ENCODE peak calls at places on chromosomes 3 and 15, in seven cellular contexts. One of them, this sample, is unnamed.

GRCh38 chr15:36810656-36811449 is 231.4 kb downstream of the CDIN1 start:
- DNase-seq in astrocyte of the cerebellum: no peak
- DNase-seq in kidney tubule cell: no peak
- DNase-seq in mesendoderm: peak; percentile 59
- DNase-seq in stimulated activated CD4-positive, alpha-beta T cell treated with anti-CD3 and anti-CD28 coated beads, Interleukin-2, amount 100 ng/mL, for 48 hours: no peak
- DNase-seq in iPS DF 6.9: no peak
- DNase-seq in activated naive CD8-positive, alpha-beta T cell treated with anti-CD3 and anti-CD28 coated beads for 36 hours: no peak
- DNase-seq in this sample: no peak

GRCh38 chr3:56347219-56347871 is 120.9 kb downstream of the ERC2 start:
- DNase-seq in astrocyte of the cerebellum: no peak
- DNase-seq in kidney tubule cell: peak; percentile 46
- DNase-seq in mesendoderm: peak; percentile 89
- DNase-seq in stimulated activated CD4-positive, alpha-beta T cell treated with anti-CD3 and anti-CD28 coated beads, Interleukin-2, amount 100 ng/mL, for 48 hours: peak; percentile 46
- DNase-seq in iPS DF 6.9: peak; percentile 64
- DNase-seq in activated naive CD8-positive, alpha-beta T cell treated with anti-CD3 and anti-CD28 coated beads for 36 hours: peak; percentile 28
- DNase-seq in this sample: no peak

GRCh38 chr15:94293411-94294402 is 62.3 kb downstream of the MCTP2 start:
- DNase-seq in astrocyte of the cerebellum: no peak
- DNase-seq in kidney tubule cell: peak; percentile 31
- DNase-seq in mesendoderm: no peak
- DNase-seq in stimulated activated CD4-positive, alpha-beta T cell treated with anti-CD3 and anti-CD28 coated beads, Interleukin-2, amount 100 ng/mL, for 48 hours: no peak
- DNase-seq in iPS DF 6.9: no peak
- DNase-seq in activated naive CD8-positive, alpha-beta T cell treated with anti-CD3 and anti-CD28 coated beads for 36 hours: no peak
- DNase-seq in this sample: no peak

GRCh38 chr3:99330281-99330680 is 308.1 kb upstream of the COL8A1 start:
- DNase-seq in astrocyte of the cerebellum: peak; percentile 23
- DNase-seq in kidney tubule cell: no peak
- DNase-seq in mesendoderm: no peak
- DNase-seq in stimulated activated CD4-positive, alpha-beta T cell treated with anti-CD3 and anti-CD28 coated beads, Interleukin-2, amount 100 ng/mL, for 48 hours: no peak
- DNase-seq in iPS DF 6.9: no peak
- DNase-seq in activated naive CD8-positive, alpha-beta T cell treated with anti-CD3 and anti-CD28 coated beads for 36 hours: no peak
- DNase-seq in this sample: no peak

GRCh38 chr15:65423977-65424679 is 1.4 kb upstream of the IGDCC4 start:
- DNase-seq in astrocyte of the cerebellum: no peak
- DNase-seq in kidney tubule cell: peak; percentile 64
- DNase-seq in mesendoderm: peak; percentile 57
- DNase-seq in stimulated activated CD4-positive, alpha-beta T cell treated with anti-CD3 and anti-CD28 coated beads, Interleukin-2, amount 100 ng/mL, for 48 hours: no peak
- DNase-seq in iPS DF 6.9: no peak
- DNase-seq in activated naive CD8-positive, alpha-beta T cell treated with anti-CD3 and anti-CD28 coated beads for 36 hours: no peak
- DNase-seq in this sample: peak; percentile 23

GRCh38 chr3:79937567-79937966 is 169.8 kb upstream of the ROBO1 start:
- DNase-seq in astrocyte of the cerebellum: no peak
- DNase-seq in kidney tubule cell: peak; percentile 38
- DNase-seq in mesendoderm: peak; percentile 92
- DNase-seq in stimulated activated CD4-positive, alpha-beta T cell treated with anti-CD3 and anti-CD28 coated beads, Interleukin-2, amount 100 ng/mL, for 48 hours: no peak
- DNase-seq in iPS DF 6.9: no peak
- DNase-seq in activated naive CD8-positive, alpha-beta T cell treated with anti-CD3 and anti-CD28 coated beads for 36 hours: no peak
- DNase-seq in this sample: no peak

GRCh38 chr3:21551019-21551418 is 200.0 kb downstream of the ZNF385D start:
- DNase-seq in astrocyte of the cerebellum: peak; percentile 9
- DNase-seq in kidney tubule cell: peak; percentile 49
- DNase-seq in mesendoderm: peak; percentile 81
- DNase-seq in stimulated activated CD4-positive, alpha-beta T cell treated with anti-CD3 and anti-CD28 coated beads, Interleukin-2, amount 100 ng/mL, for 48 hours: no peak
- DNase-seq in iPS DF 6.9: no peak
- DNase-seq in activated naive CD8-positive, alpha-beta T cell treated with anti-CD3 and anti-CD28 coated beads for 36 hours: no peak
- DNase-seq in this sample: no peak

GRCh38 chr15:40590635-40591105 is 3.4 kb upstream of the KNL1 start:
- DNase-seq in astrocyte of the cerebellum: no peak
- DNase-seq in kidney tubule cell: no peak
- DNase-seq in mesendoderm: peak; percentile 29
- DNase-seq in stimulated activated CD4-positive, alpha-beta T cell treated with anti-CD3 and anti-CD28 coated beads, Interleukin-2, amount 100 ng/mL, for 48 hours: no peak
- DNase-seq in iPS DF 6.9: no peak
- DNase-seq in activated naive CD8-positive, alpha-beta T cell treated with anti-CD3 and anti-CD28 coated beads for 36 hours: no peak
- DNase-seq in this sample: no peak

GRCh38 chr15:100985401-100985800 is 66.2 kb downstream of the LRRK1 start:
- DNase-seq in astrocyte of the cerebellum: no peak
- DNase-seq in kidney tubule cell: no peak
- DNase-seq in mesendoderm: no peak
- DNase-seq in stimulated activated CD4-positive, alpha-beta T cell treated with anti-CD3 and anti-CD28 coated beads, Interleukin-2, amount 100 ng/mL, for 48 hours: no peak
- DNase-seq in iPS DF 6.9: no peak
- DNase-seq in activated naive CD8-positive, alpha-beta T cell treated with anti-CD3 and anti-CD28 coated beads for 36 hours: no peak
- DNase-seq in this sample: no peak

GRCh38 chr3:125644036-125645025 is 49.0 kb upstream of the OSBPL11 start:
- DNase-seq in astrocyte of the cerebellum: no peak
- DNase-seq in kidney tubule cell: no peak
- DNase-seq in mesendoderm: no peak
- DNase-seq in stimulated activated CD4-positive, alpha-beta T cell treated with anti-CD3 and anti-CD28 coated beads, Interleukin-2, amount 100 ng/mL, for 48 hours: no peak
- DNase-seq in iPS DF 6.9: no peak
- DNase-seq in activated naive CD8-positive, alpha-beta T cell treated with anti-CD3 and anti-CD28 coated beads for 36 hours: no peak
- DNase-seq in this sample: no peak

GRCh38 chr15:81023483-81024264 is 23.0 kb downstream of the TLNRD1 start:
- DNase-seq in astrocyte of the cerebellum: no peak
- DNase-seq in kidney tubule cell: peak; percentile 62
- DNase-seq in mesendoderm: peak; percentile 24
- DNase-seq in stimulated activated CD4-positive, alpha-beta T cell treated with anti-CD3 and anti-CD28 coated beads, Interleukin-2, amount 100 ng/mL, for 48 hours: peak; percentile 7
- DNase-seq in iPS DF 6.9: no peak
- DNase-seq in activated naive CD8-positive, alpha-beta T cell treated with anti-CD3 and anti-CD28 coated beads for 36 hours: peak; percentile 37
- DNase-seq in this sample: no peak

GRCh38 chr15:81270781-81271491 is 53.0 kb downstream of the STARD5 start:
- DNase-seq in astrocyte of the cerebellum: no peak
- DNase-seq in kidney tubule cell: no peak
- DNase-seq in mesendoderm: no peak
- DNase-seq in stimulated activated CD4-positive, alpha-beta T cell treated with anti-CD3 and anti-CD28 coated beads, Interleukin-2, amount 100 ng/mL, for 48 hours: no peak
- DNase-seq in iPS DF 6.9: no peak
- DNase-seq in activated naive CD8-positive, alpha-beta T cell treated with anti-CD3 and anti-CD28 coated beads for 36 hours: no peak
- DNase-seq in this sample: no peak

GRCh38 chr15:33742807-33743206 is 225.5 kb upstream of the CHRM5 start:
- DNase-seq in astrocyte of the cerebellum: peak; percentile 24
- DNase-seq in kidney tubule cell: peak; percentile 60
- DNase-seq in mesendoderm: no peak
- DNase-seq in stimulated activated CD4-positive, alpha-beta T cell treated with anti-CD3 and anti-CD28 coated beads, Interleukin-2, amount 100 ng/mL, for 48 hours: no peak
- DNase-seq in iPS DF 6.9: no peak
- DNase-seq in activated naive CD8-positive, alpha-beta T cell treated with anti-CD3 and anti-CD28 coated beads for 36 hours: no peak
- DNase-seq in this sample: no peak

GRCh38 chr3:152835311-152836102 is 576 bp downstream of the P2RY1 start:
- DNase-seq in astrocyte of the cerebellum: peak; percentile 19
- DNase-seq in kidney tubule cell: peak; percentile 49
- DNase-seq in mesendoderm: peak; percentile 85
- DNase-seq in stimulated activated CD4-positive, alpha-beta T cell treated with anti-CD3 and anti-CD28 coated beads, Interleukin-2, amount 100 ng/mL, for 48 hours: peak; percentile 17
- DNase-seq in iPS DF 6.9: no peak
- DNase-seq in activated naive CD8-positive, alpha-beta T cell treated with anti-CD3 and anti-CD28 coated beads for 36 hours: peak; percentile 50
- DNase-seq in this sample: peak; percentile 51

This sample was measured in RWPE2.